ENCODE peak calls at places on chromosome 6, in four cellular contexts. X is GM12878, K is H1, O is K562. N is an unnamed sample.

GRCh38 chr6:133641111-133641510 is 247.8 kb upstream of the TCF21 start:
- DNase-seq in X (no peak), K (no peak), O (no peak), N (no peak)

GRCh38 chr6:30322527-30323501 is 3.9 kb upstream of the TRIM39 start:
- DNase-seq in X (no peak), K (no peak), O (peak), N (no peak)

GRCh38 chr6:34742094-34742493 is 15.2 kb upstream of the SNRPC start:
- DNase-seq in X (no peak), K (no peak), O (no peak), N (no peak)

GRCh38 chr6:147922764-147923163 is 414.3 kb downstream of the SAMD5 start:
- DNase-seq in X (no peak), K (no peak), O (no peak), N (no peak)

GRCh38 chr6:116217069-116217468 is 36.8 kb downstream of the TSPYL4 start:
- DNase-seq in X (no peak), K (no peak), O (peak), N (peak)

GRCh38 chr6:39707962-39708683 is 17.1 kb downstream of the KIF6 start:
- DNase-seq in X (no peak), K (no peak), O (no peak), N (no peak)

GRCh38 chr6:41042167-41042566 is at the start of gene TSPO2:
- DNase-seq in X (no peak), K (no peak), O (no peak), N (no peak)

GRCh38 chr6:130600880-130601341 is 226.3 kb upstream of the SMLR1 start:
- DNase-seq in X (no peak), K (no peak), O (no peak), N (no peak)

GRCh38 chr6:24683297-24684296 is 16.7 kb downstream of the ACOT13 start:
- DNase-seq in X (no peak), K (no peak), O (no peak), N (no peak)

GRCh38 chr6:124294572-124294971 is 490.9 kb downstream of the NKAIN2 start:
- DNase-seq in X (no peak), K (no peak), O (no peak), N (no peak)

GRCh38 chr6:157491571-157492232 is 110.7 kb downstream of the ZDHHC14 start:
- DNase-seq in X (no peak), K (no peak), O (no peak), N (no peak)

GRCh38 chr6:146890644-146891434 is 292.1 kb downstream of the ADGB start:
- DNase-seq in X (no peak), K (no peak), O (no peak), N (no peak)

GRCh38 chr6:122736166-122736565 is 43.4 kb upstream of the FABP7 start:
- DNase-seq in X (no peak), K (no peak), O (no peak), N (no peak)

GRCh38 chr6:33936911-33937310 is 133.1 kb upstream of the MLN start:
- DNase-seq in X (no peak), K (no peak), O (no peak), N (no peak)

GRCh38 chr6:44676246-44676790 is 288.8 kb downstream of the CDC5L start:
- DNase-seq in X (no peak), K (no peak), O (peak), N (no peak)

GRCh38 chr6:135087803-135088202 is 33.2 kb upstream of the HBS1L start:
- DNase-seq in X (no peak), K (no peak), O (no peak), N (no peak)

GRCh38 chr6:158026901-158027589 is 45.4 kb downstream of the SYNJ2 start:
- DNase-seq in X (no peak), K (no peak), O (no peak), N (no peak)

GRCh38 chr6:43070028-43070632 is 6.0 kb upstream of the PTK7 start:
- DNase-seq in X (no peak), K (no peak), O (peak), N (peak)

GRCh38 chr6:158803733-158804143 is 15.4 kb downstream of the EZR start:
- DNase-seq in X (no peak), K (no peak), O (no peak), N (no peak)

GRCh38 chr6:152089992-152090391 is 282.5 kb downstream of the ESR1 start:
- DNase-seq in X (no peak), K (no peak), O (no peak), N (no peak)

GRCh38 chr6:133540361-133540760 is 299.2 kb downstream of the EYA4 start:
- DNase-seq in X (no peak), K (no peak), O (no peak), N (no peak)

GRCh38 chr6:97068211-97068610 is 143.7 kb downstream of the KLHL32 start:
- DNase-seq in X (no peak), K (no peak), O (peak), N (peak)

GRCh38 chr6:147974376-147974775 is 368.3 kb upstream of the SASH1 start:
- DNase-seq in X (no peak), K (no peak), O (no peak), N (peak)

GRCh38 chr6:90025418-90026089 is 131.3 kb downstream of the GJA10 start:
- DNase-seq in X (no peak), K (no peak), O (no peak), N (no peak)

GRCh38 chr6:36227379-36228344 is 31.1 kb downstream of the BRPF3 start:
- DNase-seq in X (no peak), K (no peak), O (peak), N (no peak)

GRCh38 chr6:38172739-38173415 is 353.4 kb downstream of the ZFAND3 start:
- DNase-seq in X (no peak), K (no peak), O (no peak), N (no peak)

GRCh38 chr6:61809004-61809595 is 476.9 kb downstream of the KHDRBS2 start:
- DNase-seq in X (no peak), K (no peak), O (no peak), N (peak)

GRCh38 chr6:116387374-116387773 is 16.6 kb downstream of the DSE start:
- DNase-seq in X (no peak), K (no peak), O (no peak), N (no peak)

GRCh38 chr6:140677781-140678528 is 1303.5 kb upstream of the CITED2 start:
- DNase-seq in X (no peak), K (no peak), O (no peak), N (no peak)

GRCh38 chr6:137155830-137156229 is 17.6 kb downstream of the IL22RA2 start:
- DNase-seq in X (peak), K (no peak), O (no peak), N (no peak)
- TF ChIP-seq CBX5 in X (peak), K (no peak), O (no peak), N (no peak)

GRCh38 chr6:107107791-107108190 is 7.5 kb downstream of the BEND3 start:
- DNase-seq in X (no peak), K (no peak), O (no peak), N (no peak)

GRCh38 chr6:107105511-107106116 is 9.7 kb downstream of the BEND3 start:
- DNase-seq in X (no peak), K (no peak), O (no peak), N (no peak)

GRCh38 chr6:107106165-107106564 is 9.2 kb downstream of the BEND3 start:
- DNase-seq in X (no peak), K (no peak), O (no peak), N (no peak)

GRCh38 chr6:107110200-107110599 is 5.1 kb downstream of the BEND3 start:
- DNase-seq in X (no peak), K (no peak), O (no peak), N (no peak)

GRCh38 chr6:107108201-107108890 is 7.0 kb downstream of the BEND3 start:
- DNase-seq in X (no peak), K (no peak), O (no peak), N (no peak)
- TF ChIP-seq RAD21 in X (no peak), K (no peak), O (no peak), N (no peak)

GRCh38 chr6:56040875-56041274 is 165.5 kb upstream of the BMP5 start:
- DNase-seq in X (no peak), K (no peak), O (no peak), N (no peak)

GRCh38 chr6:56041591-56041990 is 166.2 kb upstream of the BMP5 start:
- DNase-seq in X (no peak), K (no peak), O (no peak), N (no peak)

GRCh38 chr6:56038764-56039163 is 163.4 kb upstream of the BMP5 start:
- DNase-seq in X (no peak), K (no peak), O (no peak), N (no peak)

GRCh38 chr6:56037587-56037986 is 162.2 kb upstream of the BMP5 start:
- DNase-seq in X (no peak), K (no peak), O (no peak), N (no peak)

GRCh38 chr6:56040271-56040670 is 164.9 kb upstream of the BMP5 start:
- DNase-seq in X (no peak), K (no peak), O (no peak), N (no peak)
- TF ChIP-seq SIN3A in X (no peak), K (no peak), O (no peak), N (no peak)

DNA sequence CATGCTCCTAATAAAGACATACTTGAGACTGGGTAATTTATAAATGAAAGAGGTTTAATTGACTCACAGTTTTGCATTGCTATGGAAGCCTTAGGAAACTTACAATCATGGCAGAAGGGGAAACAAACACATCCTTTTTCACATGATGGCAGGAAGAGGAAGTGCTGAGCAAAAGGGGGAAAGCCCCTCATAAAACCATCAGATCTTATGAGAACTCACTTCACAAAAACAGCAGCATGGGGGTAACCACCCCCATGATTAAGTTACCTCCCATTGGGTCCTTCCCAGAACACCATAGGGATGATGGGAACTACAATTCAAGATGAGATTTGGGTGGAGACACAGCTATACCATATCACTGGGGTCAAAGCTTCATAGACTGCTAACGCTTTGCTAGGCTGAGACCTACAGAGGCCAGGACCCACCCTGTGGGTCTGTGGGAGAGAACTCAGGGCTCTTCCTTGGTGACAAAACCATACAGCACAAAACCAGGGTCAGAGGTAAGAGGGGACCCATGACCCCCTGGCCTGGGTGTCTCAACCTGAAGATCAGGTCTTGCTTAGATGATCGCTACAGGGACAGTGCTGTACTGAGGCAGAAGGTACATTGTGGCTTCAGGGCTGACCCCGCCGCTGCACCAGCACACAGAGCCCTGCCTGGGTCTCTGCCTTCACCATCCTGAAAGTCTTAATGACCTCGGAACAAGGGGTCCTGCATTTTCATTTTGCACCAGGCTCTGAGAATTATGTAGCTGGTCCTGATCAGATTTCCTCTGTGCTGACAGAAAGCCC is 254.5 kb downstream of the ERMARD start:
- DNase-seq in X (no peak), K (no peak), O (no peak), N (no peak)
- TF ChIP-seq CBX5 in X (no peak), K (no peak), O (no peak), N (no peak)

GRCh38 chr6:160764847-160765246 is 62.8 kb downstream of the PLG start:
- DNase-seq in X (no peak), K (no peak), O (no peak), N (no peak)
- TF ChIP-seq RAD21 in X (no peak), K (no peak), O (no peak), N (no peak)

N was measured in HepG2.